ENCODE peak calls at places on chromosome 14, in five cellular contexts. H, X, S, O and F are unnamed samples.

GRCh38 chr14:53963491-53964227 is 7.0 kb upstream of the BMP4 start:
- DNase-seq in H (no peak), X (no peak), S (peak; percentile 59), O (no peak), F (no peak)

GRCh38 chr14:25122188-25122587 is 72.2 kb upstream of the STXBP6 start:
- DNase-seq in H (no peak), X (no peak), S (no peak), O (no peak), F (no peak)

GRCh38 chr14:70988452-70988851 is 81.2 kb downstream of the PCNX1 start:
- DNase-seq in H (no peak), X (no peak), S (no peak), O (no peak), F (no peak)

GRCh38 chr14:23578560-23579310 is at the start of gene JPH4:
- DNase-seq in H (no peak), X (peak; percentile 28), S (peak; percentile 77), O (no peak), F (no peak)

GRCh38 chr14:103078420-103078749 is 5.6 kb upstream of the LBHD2 start:
- DNase-seq in H (peak; percentile 48), X (peak; percentile 63), S (no peak), O (peak; percentile 73), F (peak; percentile 84)

GRCh38 chr14:23932639-23933038 is 20.9 kb upstream of the DHRS4 start:
- DNase-seq in H (no peak), X (peak; percentile 27), S (no peak), O (no peak), F (no peak)

GRCh38 chr14:51776102-51776894 is 84.1 kb upstream of the GNG2 start:
- DNase-seq in H (no peak), X (peak; percentile 25), S (peak; percentile 81), O (peak; percentile 52), F (peak; percentile 44)

GRCh38 chr14:25049559-25050493 is at the start of gene STXBP6:
- DNase-seq in H (no peak), X (no peak), S (peak; percentile 82), O (peak; percentile 65), F (no peak)

GRCh38 chr14:57291692-57292647 is 23.2 kb downstream of the AP5M1 start:
- DNase-seq in H (no peak), X (no peak), S (no peak), O (peak; percentile 72), F (no peak)

GRCh38 chr14:31510222-31510621 is 22.4 kb upstream of the GPR33 start:
- DNase-seq in H (no peak), X (peak; percentile 12), S (no peak), O (peak; percentile 48), F (peak; percentile 27)

GRCh38 chr14:74975059-74975810 is 19.8 kb upstream of the PGF start:
- DNase-seq in H (no peak), X (no peak), S (no peak), O (no peak), F (no peak)

GRCh38 chr14:96086574-96087077 is 47.5 kb downstream of the C14orf132 start:
- DNase-seq in H (no peak), X (no peak), S (no peak), O (no peak), F (no peak)

GRCh38 chr14:35332517-35333346 is 40.5 kb downstream of the PSMA6 start:
- DNase-seq in H (no peak), X (no peak), S (peak; percentile 45), O (no peak), F (no peak)

GRCh38 chr14:100346306-100347091 is 23.4 kb downstream of the SLC25A47 start:
- DNase-seq in H (no peak), X (no peak), S (no peak), O (no peak), F (no peak)

GRCh38 chr14:53180272-53181221 is 27.4 kb upstream of the DDHD1 start:
- DNase-seq in H (peak; percentile 78), X (peak; percentile 11), S (peak; percentile 67), O (peak; percentile 15), F (peak; percentile 76)

GRCh38 chr14:60485057-60485599 is 735 bp downstream of the C14orf39 start:
- DNase-seq in H (no peak), X (peak; percentile 8), S (no peak), O (no peak), F (no peak)

DNA sequence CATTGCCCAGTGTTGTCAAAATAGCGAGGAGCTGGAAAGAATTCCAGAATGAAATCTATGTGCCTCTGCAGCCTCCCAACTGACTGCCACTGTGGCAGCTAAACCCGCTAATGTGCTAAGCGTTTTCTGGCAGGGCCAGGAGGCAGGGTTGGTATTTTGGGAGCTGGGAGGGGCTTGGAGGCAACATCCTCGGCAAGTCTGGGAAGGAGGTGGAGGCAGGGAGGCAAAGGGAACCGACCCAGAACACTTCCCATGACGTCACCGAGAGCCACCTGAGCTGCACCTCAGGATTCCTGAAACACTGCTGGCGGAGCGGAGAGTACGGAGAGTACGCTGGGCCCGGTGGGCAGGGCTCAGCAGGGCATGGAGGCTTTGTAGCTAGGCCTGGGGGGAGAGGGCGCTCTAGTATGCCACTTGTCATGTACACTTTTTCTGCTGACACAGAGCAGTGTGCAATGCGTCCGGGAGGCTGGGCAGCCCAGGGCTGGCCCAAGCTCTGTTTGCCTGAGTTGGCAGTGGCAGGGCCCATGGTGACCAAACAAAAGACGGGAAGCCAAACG is 81.5 kb downstream of the DPF3 start:
- DNase-seq in H (no peak), X (no peak), S (no peak), O (no peak), F (no peak)
- TF ChIP-seq ATF3 in H (no peak), X (no peak), S (no peak), O (no peak), F (no peak)

DNA sequence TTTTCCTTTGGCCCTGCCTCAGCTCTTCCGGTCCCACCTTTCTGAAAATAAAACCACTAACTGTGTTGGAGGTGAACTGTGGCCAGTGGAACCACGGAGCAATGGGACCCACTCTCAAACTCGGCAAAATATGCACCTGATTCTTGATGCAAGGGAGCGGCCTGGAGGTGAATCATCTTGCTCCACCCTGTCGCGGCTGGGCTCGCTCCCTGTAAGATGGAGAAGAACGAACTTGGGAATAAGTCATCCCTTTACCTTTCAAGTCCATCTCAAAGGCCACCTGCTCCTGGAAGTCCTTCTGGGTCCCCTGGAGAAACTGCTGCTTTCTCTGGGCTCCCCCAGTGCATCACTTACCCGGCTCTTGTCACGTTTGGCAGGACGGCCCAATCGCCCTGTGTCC is 309.9 kb downstream of the BCL11B start:
- DNase-seq in H (no peak), X (no peak), S (peak; percentile 17), O (no peak), F (no peak)
- H3K9me3 ChIP-seq in H (no peaks in the 10 kb centered on the region), X (no peaks in the 10 kb centered on the region), S (no peaks in the 10 kb centered on the region), O (no peaks in the 10 kb centered on the region), F (no peaks in the 10 kb centered on the region)

DNA sequence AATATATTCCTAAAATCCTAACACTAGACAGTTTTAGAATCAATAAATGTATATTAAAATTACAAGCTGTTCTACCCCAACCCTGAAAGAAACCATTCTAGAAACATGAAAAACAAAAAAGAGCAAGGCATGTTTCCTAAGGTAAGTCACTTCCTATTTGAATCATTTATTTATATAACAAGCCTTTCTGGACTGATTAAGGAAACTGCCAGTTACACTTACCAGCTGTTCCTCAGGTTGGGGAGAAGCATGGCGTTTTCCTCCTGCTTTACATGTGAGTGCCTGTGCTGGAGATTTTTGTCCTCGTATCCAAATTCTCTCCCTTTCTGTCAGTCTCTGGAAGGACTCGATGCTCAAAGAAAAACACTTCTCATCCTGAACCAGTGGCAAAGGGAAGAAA is 183.3 kb downstream of the EFCAB11 start:
- DNase-seq in H (no peak), X (no peak), S (no peak), O (no peak), F (no peak)
- TF ChIP-seq ATF3 in H (no peak), X (no peak), S (no peak), O (no peak), F (no peak)

GRCh38 chr14:106610691-106611090 is 1084.3 kb downstream of the TMEM121 start:
- DNase-seq in H (no peak), X (no peak), S (no peak), O (no peak), F (no peak)
- H3K9me3 ChIP-seq in H (no peaks in the 10 kb centered on the region), X (no peaks in the 10 kb centered on the region), S (peaks cover 71% of the 10 kb centered on the region), O (no peaks in the 10 kb centered on the region), F (peaks cover 21% of the 10 kb centered on the region)

GRCh38 chr14:67602071-67602470 is 2.0 kb upstream of the PIGH start:
- DNase-seq in H (no peak), X (no peak), S (no peak), O (no peak), F (no peak)
- TF ChIP-seq ATF3 in H (no peak), X (no peak), S (no peak), O (no peak), F (no peak)

DNA sequence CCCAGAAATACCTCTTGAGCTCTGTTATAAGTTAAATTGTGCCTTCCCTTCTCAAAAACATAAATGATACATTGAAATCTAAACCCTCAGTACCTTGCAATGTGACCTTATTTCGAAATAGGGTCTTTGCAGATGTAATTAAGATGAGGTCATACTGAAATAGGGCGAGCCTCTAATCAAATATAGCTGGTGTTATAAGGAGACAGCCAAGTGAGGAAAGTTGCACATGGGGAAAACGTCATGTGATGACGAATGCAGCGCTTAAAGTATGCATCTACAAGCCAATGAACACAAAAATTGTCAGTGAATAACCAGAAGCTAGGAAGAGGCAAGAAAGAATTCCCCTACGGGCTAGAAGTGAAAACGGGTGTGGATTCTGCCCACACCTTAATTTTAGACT is 305.2 kb upstream of the FOXG1 start:
- DNase-seq in H (no peak), X (no peak), S (no peak), O (no peak), F (no peak)
- H3K9me3 ChIP-seq in H (no peaks in the 10 kb centered on the region), X (no peaks in the 10 kb centered on the region), S (peaks cover 3% of the 10 kb centered on the region), O (peaks cover 91% of the 10 kb centered on the region), F (peaks cover 41% of the 10 kb centered on the region)